ENCODE peak calls at places on chromosomes 16 and 17, in ten cellular contexts. One of them, this sample, is unnamed.

GRCh38 chr17:73387746-73388577 is 76.2 kb upstream of the CDC42EP4 start:
- DNase-seq in activated naive CD8-positive, alpha-beta T cell treated with anti-CD3 and anti-CD28 coated beads for 36 hours: no peak
- DNase-seq in sciatic nerve: no peak
- DNase-seq in left ventricle myocardium inferior: no peak
- DNase-seq in Karpas-422: no peak
- DNase-seq in activated T-cell treated with anti-CD3 and anti-CD28 coated beads for 48 hours: no peak
- DNase-seq in central memory CD4-positive, alpha-beta T cell: no peak
- DNase-seq in effector memory CD4-positive, alpha-beta T cell: no peak
- DNase-seq in EH: peak
- DNase-seq in fibroblast of the aortic adventitia: peak
- DNase-seq in this sample: no peak

GRCh38 chr17:43734376-43734775 is 24.2 kb downstream of the SOST start:
- DNase-seq in sciatic nerve: no peak
- DNase-seq in Karpas-422: no peak
- DNase-seq in EH: peak
- DNase-seq in central memory CD4-positive, alpha-beta T cell: no peak
- DNase-seq in left ventricle myocardium inferior: no peak
- DNase-seq in activated naive CD8-positive, alpha-beta T cell treated with anti-CD3 and anti-CD28 coated beads for 36 hours: no peak
- DNase-seq in fibroblast of the aortic adventitia: peak
- DNase-seq in activated T-cell treated with anti-CD3 and anti-CD28 coated beads for 48 hours: no peak
- DNase-seq in effector memory CD4-positive, alpha-beta T cell: no peak
- DNase-seq in this sample: no peak

GRCh38 chr16:49924078-49924477 is 68.2 kb upstream of the ZNF423 start:
- DNase-seq in activated T-cell treated with anti-CD3 and anti-CD28 coated beads for 48 hours: no peak
- DNase-seq in activated naive CD8-positive, alpha-beta T cell treated with anti-CD3 and anti-CD28 coated beads for 36 hours: no peak
- DNase-seq in central memory CD4-positive, alpha-beta T cell: no peak
- DNase-seq in EH: peak
- DNase-seq in sciatic nerve: no peak
- DNase-seq in effector memory CD4-positive, alpha-beta T cell: no peak
- DNase-seq in Karpas-422: peak
- DNase-seq in left ventricle myocardium inferior: no peak
- DNase-seq in fibroblast of the aortic adventitia: no peak
- DNase-seq in this sample: no peak

GRCh38 chr17:57662021-57662420 is 83.1 kb downstream of the CCDC182 start:
- DNase-seq in EH: no peak
- DNase-seq in activated T-cell treated with anti-CD3 and anti-CD28 coated beads for 48 hours: no peak
- DNase-seq in fibroblast of the aortic adventitia: no peak
- DNase-seq in left ventricle myocardium inferior: no peak
- DNase-seq in effector memory CD4-positive, alpha-beta T cell: no peak
- DNase-seq in central memory CD4-positive, alpha-beta T cell: no peak
- DNase-seq in sciatic nerve: no peak
- DNase-seq in activated naive CD8-positive, alpha-beta T cell treated with anti-CD3 and anti-CD28 coated beads for 36 hours: no peak
- DNase-seq in Karpas-422: no peak
- DNase-seq in this sample: no peak

GRCh38 chr17:73340093-73340596 is 28.3 kb upstream of the CDC42EP4 start:
- DNase-seq in effector memory CD4-positive, alpha-beta T cell: no peak
- DNase-seq in Karpas-422: no peak
- DNase-seq in activated T-cell treated with anti-CD3 and anti-CD28 coated beads for 48 hours: peak
- DNase-seq in sciatic nerve: peak
- DNase-seq in EH: peak
- DNase-seq in central memory CD4-positive, alpha-beta T cell: no peak
- DNase-seq in activated naive CD8-positive, alpha-beta T cell treated with anti-CD3 and anti-CD28 coated beads for 36 hours: no peak
- DNase-seq in left ventricle myocardium inferior: no peak
- DNase-seq in fibroblast of the aortic adventitia: peak
- DNase-seq in this sample: no peak

GRCh38 chr17:72775914-72776313 is 316.6 kb downstream of the SLC39A11 start:
- DNase-seq in fibroblast of the aortic adventitia: no peak
- DNase-seq in activated T-cell treated with anti-CD3 and anti-CD28 coated beads for 48 hours: no peak
- DNase-seq in EH: no peak
- DNase-seq in central memory CD4-positive, alpha-beta T cell: no peak
- DNase-seq in left ventricle myocardium inferior: no peak
- DNase-seq in Karpas-422: no peak
- DNase-seq in activated naive CD8-positive, alpha-beta T cell treated with anti-CD3 and anti-CD28 coated beads for 36 hours: no peak
- DNase-seq in sciatic nerve: no peak
- DNase-seq in effector memory CD4-positive, alpha-beta T cell: no peak
- DNase-seq in this sample: no peak

GRCh38 chr16:85421338-85422123 is 191.6 kb upstream of the GSE1 start:
- DNase-seq in left ventricle myocardium inferior: peak
- DNase-seq in activated naive CD8-positive, alpha-beta T cell treated with anti-CD3 and anti-CD28 coated beads for 36 hours: no peak
- DNase-seq in EH: no peak
- DNase-seq in sciatic nerve: peak
- DNase-seq in fibroblast of the aortic adventitia: no peak
- DNase-seq in activated T-cell treated with anti-CD3 and anti-CD28 coated beads for 48 hours: no peak
- DNase-seq in central memory CD4-positive, alpha-beta T cell: no peak
- DNase-seq in Karpas-422: no peak
- DNase-seq in effector memory CD4-positive, alpha-beta T cell: no peak
- DNase-seq in this sample: no peak

GRCh38 chr16:89034573-89034961 is 57.6 kb upstream of the CBFA2T3 start:
- DNase-seq in fibroblast of the aortic adventitia: no peak
- DNase-seq in activated T-cell treated with anti-CD3 and anti-CD28 coated beads for 48 hours: no peak
- DNase-seq in effector memory CD4-positive, alpha-beta T cell: no peak
- DNase-seq in sciatic nerve: no peak
- DNase-seq in EH: no peak
- DNase-seq in central memory CD4-positive, alpha-beta T cell: no peak
- DNase-seq in activated naive CD8-positive, alpha-beta T cell treated with anti-CD3 and anti-CD28 coated beads for 36 hours: no peak
- DNase-seq in left ventricle myocardium inferior: no peak
- DNase-seq in Karpas-422: no peak
- DNase-seq in this sample: no peak

GRCh38 chr17:10616502-10617119 is 40.5 kb downstream of the MYH3 start:
- DNase-seq in EH: peak
- DNase-seq in sciatic nerve: peak
- DNase-seq in activated T-cell treated with anti-CD3 and anti-CD28 coated beads for 48 hours: peak
- DNase-seq in fibroblast of the aortic adventitia: peak
- DNase-seq in activated naive CD8-positive, alpha-beta T cell treated with anti-CD3 and anti-CD28 coated beads for 36 hours: peak
- DNase-seq in central memory CD4-positive, alpha-beta T cell: peak
- DNase-seq in Karpas-422: peak
- DNase-seq in left ventricle myocardium inferior: peak
- DNase-seq in effector memory CD4-positive, alpha-beta T cell: peak
- DNase-seq in this sample: peak

GRCh38 chr16:795580-796229 is 4.8 kb downstream of the GNG13 start:
- DNase-seq in sciatic nerve: no peak
- DNase-seq in Karpas-422: no peak
- DNase-seq in fibroblast of the aortic adventitia: no peak
- DNase-seq in activated T-cell treated with anti-CD3 and anti-CD28 coated beads for 48 hours: no peak
- DNase-seq in activated naive CD8-positive, alpha-beta T cell treated with anti-CD3 and anti-CD28 coated beads for 36 hours: no peak
- DNase-seq in central memory CD4-positive, alpha-beta T cell: no peak
- DNase-seq in effector memory CD4-positive, alpha-beta T cell: no peak
- DNase-seq in left ventricle myocardium inferior: no peak
- DNase-seq in EH: no peak
- DNase-seq in this sample: no peak

This sample was measured in T-helper 22 cell.